ENCODE peak calls at places on chromosome 9, in seven cellular contexts. O is upper lobe of right lung, W is tibial nerve, T is WTC11, V is HS-5, G is B cell, N is NCI-H2029 treated with DMSO at 0.1 percent for 48 hours. M is an unnamed sample.

GRCh38 chr9:125472926-125473701 is 211.5 kb downstream of the GAPVD1 start:
- DNase-seq in T (peak), W (no peak), N (no peak), V (no peak), G (no peak), O (no peak), M (no peak)

GRCh38 chr9:751137-752051 is 90.1 kb upstream of the DMRT1 start:
- DNase-seq in G (no peak), W (no peak), N (no peak), O (no peak), T (no peak), V (no peak), M (no peak)

GRCh38 chr9:112377087-112377486 is 2.8 kb upstream of the HSDL2 start:
- DNase-seq in G (no peak), N (no peak), T (no peak), W (no peak), V (no peak), O (no peak), M (no peak)

GRCh38 chr9:70060883-70061507 is 17.3 kb downstream of the MAMDC2 start:
- DNase-seq in T (no peak), G (no peak), W (no peak), V (no peak), N (no peak), O (no peak), M (no peak)

GRCh38 chr9:114038724-114039313 is 39.3 kb downstream of the AMBP start:
- DNase-seq in O (no peak), T (no peak), G (no peak), V (no peak), W (no peak), N (no peak), M (no peak)

GRCh38 chr9:749712-750111 is 91.8 kb upstream of the DMRT1 start:
- DNase-seq in G (no peak), V (no peak), N (no peak), W (no peak), O (no peak), T (no peak), M (no peak)

GRCh38 chr9:133706651-133707050 is 31.5 kb downstream of the SARDH start:
- DNase-seq in N (no peak), W (no peak), O (peak), G (no peak), V (no peak), T (peak), M (no peak)

GRCh38 chr9:89854715-89855475 is 250.1 kb downstream of the GADD45G start:
- DNase-seq in T (peak), N (no peak), V (no peak), O (peak), G (no peak), W (no peak), M (no peak)

GRCh38 chr9:137441289-137441934 is at the start of gene ENTPD8:
- DNase-seq in W (no peak), O (peak), G (peak), V (no peak), N (no peak), T (peak), M (peak)

GRCh38 chr9:18795947-18796705 is 236.9 kb downstream of the SAXO1 start:
- DNase-seq in T (no peak), N (no peak), G (no peak), W (no peak), O (no peak), V (no peak), M (no peak)

GRCh38 chr9:94656190-94656589 is 16.9 kb upstream of the FBP1 start:
- DNase-seq in W (no peak), N (no peak), O (no peak), T (no peak), G (peak), V (no peak), M (no peak)

GRCh38 chr9:134329576-134329855 is 3.3 kb downstream of the RXRA start:
- DNase-seq in N (no peak), O (no peak), T (no peak), V (no peak), G (no peak), W (no peak), M (no peak)

GRCh38 chr9:37966443-37967271 is 62.7 kb upstream of the SLC25A51 start:
- DNase-seq in V (no peak), O (peak), T (no peak), N (no peak), G (no peak), W (no peak), M (no peak)

GRCh38 chr9:121884057-121884512 is 209.0 kb downstream of the TTLL11 start:
- DNase-seq in N (no peak), O (no peak), W (no peak), T (no peak), V (no peak), G (no peak), M (peak)

GRCh38 chr9:133995012-133995896 is 3.1 kb upstream of the VAV2 start:
- DNase-seq in O (peak), T (peak), V (no peak), W (no peak), N (no peak), G (no peak), M (no peak)

GRCh38 chr9:138049779-138050471 is 172.3 kb downstream of the CACNA1B start:
- DNase-seq in G (no peak), N (no peak), O (peak), T (no peak), V (no peak), W (no peak), M (no peak)

GRCh38 chr9:33340186-33340585 is 49.9 kb downstream of the NFX1 start:
- DNase-seq in G (no peak), O (no peak), V (no peak), W (no peak), N (no peak), T (no peak), M (no peak)

GRCh38 chr9:120366646-120367019 is 213.3 kb downstream of the CDK5RAP2 start:
- DNase-seq in N (no peak), W (peak), T (no peak), O (no peak), V (peak), G (no peak), M (peak)

GRCh38 chr9:107336718-107337360 is 53.8 kb downstream of the RAD23B start:
- DNase-seq in O (no peak), W (no peak), V (peak), G (no peak), T (no peak), N (no peak), M (no peak)

GRCh38 chr9:127854169-127854833 is at the start of gene ENG:
- DNase-seq in T (peak), V (no peak), O (peak), G (no peak), N (no peak), W (peak), M (peak)

GRCh38 chr9:115165233-115165632 is 47.3 kb upstream of the TNC start:
- DNase-seq in O (no peak), G (no peak), W (no peak), N (no peak), T (no peak), V (no peak), M (no peak)

GRCh38 chr9:6757988-6758417 is 230 bp downstream of the KDM4C start:
- DNase-seq in V (no peak), O (no peak), G (no peak), N (no peak), T (peak), W (peak), M (no peak)

GRCh38 chr9:129596541-129597328 is 24.2 kb downstream of the C9orf50 start:
- DNase-seq in O (peak), T (peak), G (no peak), N (no peak), W (peak), V (no peak), M (no peak)

GRCh38 chr9:13688990-13689600 is 409.6 kb upstream of the MPDZ start:
- DNase-seq in V (no peak), G (no peak), N (no peak), W (no peak), O (no peak), T (peak), M (peak)

GRCh38 chr9:130426883-130427282 is 17.9 kb upstream of the ASS1 start:
- DNase-seq in V (peak), W (no peak), O (no peak), G (no peak), N (no peak), T (no peak), M (no peak)

GRCh38 chr9:6777218-6777902 is 19.6 kb downstream of the KDM4C start:
- DNase-seq in W (no peak), O (no peak), T (no peak), V (no peak), N (no peak), G (no peak), M (no peak)

GRCh38 chr9:2838984-2839367 is 4.9 kb downstream of the PUM3 start:
- DNase-seq in N (no peak), W (no peak), V (no peak), O (no peak), G (no peak), T (no peak), M (no peak)

GRCh38 chr9:111483419-111483861 is 743 bp downstream of the ECPAS start:
- DNase-seq in W (no peak), N (no peak), G (peak), V (no peak), T (no peak), O (peak), M (no peak)

GRCh38 chr9:112233769-112234168 is 58.7 kb upstream of the SUSD1 start:
- DNase-seq in G (no peak), N (no peak), W (no peak), V (peak), T (no peak), O (no peak), M (no peak)